ENCODE peak calls at places on chromosome 4, in four cellular contexts. Z is effector memory CD4-positive, alpha-beta T cell; B is A549; I is fibroblast of mammary gland. V is an unnamed sample.

GRCh38 chr4:185728886-185729285 is 83.1 kb downstream of the SORBS2 start:
- DNase-seq in Z (no peak), B (no peak), I (no peak), V (no peak)

GRCh38 chr4:1171306-1172227 is 816 bp downstream of the SPON2 start:
- DNase-seq in Z (peak), B (no peak), I (no peak), V (no peak)

GRCh38 chr4:7811536-7812190 is 128.0 kb downstream of the AFAP1 start:
- DNase-seq in Z (no peak), B (no peak), I (no peak), V (no peak)

GRCh38 chr4:10160280-10160856 is 43.8 kb upstream of the WDR1 start:
- DNase-seq in Z (no peak), B (no peak), I (peak), V (peak)

GRCh38 chr4:125702406-125702805 is 387.7 kb downstream of the FAT4 start:
- DNase-seq in Z (no peak), B (no peak), I (no peak), V (peak)

GRCh38 chr4:153792893-153793227 is 4.0 kb upstream of the SFRP2 start:
- DNase-seq in Z (no peak), B (no peak), I (no peak), V (no peak)

GRCh38 chr4:95250544-95251137 is 298.1 kb downstream of the UNC5C start:
- DNase-seq in Z (no peak), B (no peak), I (no peak), V (no peak)

GRCh38 chr4:186698028-186698427 is 25.6 kb downstream of the FAT1 start:
- DNase-seq in Z (no peak), B (no peak), I (no peak), V (no peak)

GRCh38 chr4:44532851-44533250 is 84.2 kb upstream of the KCTD8 start:
- DNase-seq in Z (no peak), B (no peak), I (no peak), V (no peak)

GRCh38 chr4:36676139-36677050 is 395.0 kb downstream of the DTHD1 start:
- DNase-seq in Z (no peak), B (no peak), I (no peak), V (no peak)

GRCh38 chr4:42786350-42787070 is 106.0 kb upstream of the GRXCR1 start:
- DNase-seq in Z (no peak), B (no peak), I (no peak), V (no peak)

GRCh38 chr4:95124906-95125504 is 367.2 kb downstream of the BMPR1B start:
- DNase-seq in Z (no peak), B (peak), I (peak), V (peak)

GRCh38 chr4:151219938-151220337 is 57.0 kb upstream of the PRSS48 start:
- DNase-seq in Z (no peak), B (no peak), I (no peak), V (no peak)

GRCh38 chr4:151227731-151228130 is 49.2 kb upstream of the PRSS48 start:
- DNase-seq in Z (no peak), B (no peak), I (peak), V (peak)

GRCh38 chr4:151219091-151219490 is 57.9 kb upstream of the PRSS48 start:
- DNase-seq in Z (no peak), B (no peak), I (no peak), V (no peak)

GRCh38 chr4:151226004-151226932 is 50.7 kb upstream of the PRSS48 start:
- DNase-seq in Z (no peak), B (peak), I (peak), V (peak)

DNA sequence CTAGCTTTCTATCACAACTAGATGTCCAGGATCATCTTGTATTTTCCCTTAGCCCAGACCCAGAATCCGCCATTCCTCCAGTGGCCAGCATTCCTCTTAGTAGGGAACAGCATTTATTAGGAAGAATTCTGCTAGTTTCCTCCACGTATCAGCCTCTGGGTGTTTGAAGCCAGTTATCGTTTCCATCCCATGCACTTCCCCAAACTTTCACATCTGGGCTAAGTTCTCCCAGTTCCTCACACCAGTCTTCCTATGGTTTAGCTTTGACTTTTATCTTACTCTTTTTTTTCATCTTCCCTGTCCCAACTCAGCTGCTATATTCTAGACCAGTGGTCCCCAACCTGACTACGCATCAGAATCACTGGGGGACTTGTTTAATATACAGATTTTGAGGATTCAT is 53.5 kb upstream of the PRSS48 start:
- DNase-seq in Z (no peak), B (no peak), I (no peak), V (no peak)
- H3K4me3 ChIP-seq in Z (no peak), B (no peak), I (no peak), V (no peak)

GRCh38 chr4:87580057-87580456 is 28.3 kb upstream of the DSPP start:
- DNase-seq in Z (no peak), B (no peak), I (no peak), V (no peak)
- H3K4me3 ChIP-seq in Z (no peak), B (no peak), I (no peak), V (no peak)

DNA sequence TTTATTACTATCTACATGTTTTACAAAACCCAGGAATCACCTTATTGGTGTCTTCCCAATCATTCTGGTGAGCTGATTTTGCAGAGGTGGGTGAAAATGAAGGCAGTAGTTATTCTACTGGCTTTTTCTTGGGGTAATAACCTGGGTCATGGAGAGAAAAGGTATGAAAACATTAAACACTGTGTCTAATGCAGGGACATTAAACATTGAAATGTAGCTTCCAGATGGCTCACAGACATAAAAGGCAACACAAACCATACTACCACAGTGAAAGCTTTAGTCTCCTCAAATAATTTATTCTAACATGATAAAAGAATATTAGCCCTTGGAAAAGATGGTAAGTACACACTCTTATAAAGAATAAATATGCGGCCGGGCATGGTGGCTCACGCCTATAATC is 8.0 kb downstream of the SETD7 start:
- DNase-seq in Z (no peak), B (no peak), I (no peak), V (no peak)
- H3K4me3 ChIP-seq in Z (no peak), B (no peak), I (no peak), V (no peak)

DNA sequence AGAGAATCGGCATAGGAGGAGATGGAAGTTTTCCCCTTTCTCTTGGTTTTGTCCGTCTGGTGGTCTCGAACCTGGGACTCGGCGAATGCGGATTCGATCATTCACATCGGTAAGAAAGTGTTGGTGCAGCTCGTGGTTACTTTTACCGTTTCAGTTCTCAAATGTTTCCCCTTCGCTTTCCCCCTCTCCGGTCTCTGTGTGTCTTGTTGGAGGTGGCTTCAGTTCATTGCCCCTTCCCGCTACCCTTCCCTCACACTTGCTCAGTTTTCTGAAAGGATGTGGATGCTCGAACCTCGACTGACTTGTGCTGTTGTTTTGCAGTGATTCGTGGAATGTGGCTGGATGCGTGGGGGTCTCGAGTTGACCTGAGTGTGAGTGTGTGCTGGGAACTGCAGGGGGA is 870 bp downstream of the GRID2 start:
- DNase-seq in Z (no peak), B (no peak), I (no peak), V (no peak)
- H3K4me3 ChIP-seq in Z (no peak), B (peak), I (no peak), V (peak)

GRCh38 chr4:87045659-87046058 is 110.8 kb downstream of the AFF1 start:
- DNase-seq in Z (no peak), B (no peak), I (peak), V (no peak)

GRCh38 chr4:87047281-87047798 is 112.5 kb downstream of the AFF1 start:
- DNase-seq in Z (no peak), B (no peak), I (no peak), V (no peak)

GRCh38 chr4:87044511-87045369 is 109.9 kb downstream of the AFF1 start:
- DNase-seq in Z (no peak), B (no peak), I (no peak), V (no peak)

GRCh38 chr4:87042986-87043820 is 108.4 kb downstream of the AFF1 start:
- DNase-seq in Z (no peak), B (no peak), I (no peak), V (no peak)

DNA sequence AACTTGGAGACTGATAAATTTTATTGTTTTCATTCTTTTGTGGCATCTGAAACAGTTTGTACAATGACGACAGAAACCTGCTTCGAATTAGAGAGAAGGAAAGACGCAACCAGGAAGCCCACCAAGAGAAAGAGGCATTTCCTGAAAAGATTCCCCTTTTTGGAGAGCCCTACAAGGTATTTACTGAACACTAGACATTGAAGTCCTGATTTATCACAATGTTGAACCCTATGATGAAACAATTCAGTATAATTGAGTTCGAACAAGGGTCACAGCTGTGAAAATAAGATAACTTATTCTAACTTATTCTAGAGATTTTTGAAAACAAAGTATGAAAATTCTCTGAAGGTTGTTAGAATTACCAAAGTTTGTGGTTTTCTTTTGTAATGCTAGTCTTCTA is 111.3 kb downstream of the AFF1 start:
- DNase-seq in Z (no peak), B (no peak), I (peak), V (no peak)
- H3K4me3 ChIP-seq in Z (no peak), B (no peak), I (no peak), V (no peak)

GRCh38 chr4:3771167-3771809 is 5.1 kb downstream of the ADRA2C start:
- DNase-seq in Z (no peak), B (no peak), I (no peak), V (no peak)

GRCh38 chr4:3768842-3769641 is 2.9 kb downstream of the ADRA2C start:
- DNase-seq in Z (no peak), B (no peak), I (no peak), V (no peak)

GRCh38 chr4:3771932-3772495 is 5.8 kb downstream of the ADRA2C start:
- DNase-seq in Z (no peak), B (no peak), I (no peak), V (no peak)

GRCh38 chr4:3769642-3770184 is 3.5 kb downstream of the ADRA2C start:
- DNase-seq in Z (no peak), B (no peak), I (no peak), V (no peak)

DNA sequence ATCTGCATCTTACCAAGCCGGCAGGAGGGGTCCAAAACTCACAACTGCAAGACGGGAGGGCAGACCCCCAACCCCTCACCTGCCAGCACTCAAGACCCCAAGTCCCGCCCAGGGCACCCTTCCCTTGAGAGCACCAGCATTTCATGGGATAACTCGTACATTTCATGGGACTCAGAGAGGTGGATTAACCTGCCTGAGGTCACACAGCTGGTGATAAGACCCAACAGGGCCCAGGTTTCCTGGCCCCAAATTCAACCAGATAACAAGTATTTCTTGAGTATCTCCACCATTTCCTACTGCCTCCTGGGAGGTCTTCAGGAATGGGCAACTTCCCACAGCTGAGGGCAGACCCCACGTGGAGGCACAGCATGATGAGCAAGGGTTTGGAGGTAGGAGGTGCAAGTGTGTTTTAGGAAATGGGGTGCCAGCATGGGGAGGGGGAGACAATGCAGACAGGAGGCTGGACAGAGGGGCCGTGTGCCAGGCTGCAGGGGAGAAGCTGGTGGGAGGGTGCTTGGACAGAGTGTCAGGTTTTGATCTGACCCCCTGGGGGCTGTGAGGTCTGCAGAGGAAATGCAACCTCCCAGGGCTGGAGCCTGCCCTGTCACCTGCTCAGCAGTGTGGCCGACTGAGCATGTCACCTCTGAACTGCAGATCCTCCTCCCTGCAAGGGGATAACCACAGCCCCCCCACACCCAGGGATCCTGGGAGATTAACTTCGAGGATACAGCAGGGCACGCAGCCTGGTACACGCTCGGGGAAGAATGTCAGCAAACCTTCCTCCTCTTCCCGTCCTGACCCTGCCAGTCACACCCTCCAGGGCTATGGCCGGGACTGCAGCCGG is 4.4 kb downstream of the ADRA2C start:
- DNase-seq in Z (no peak), B (no peak), I (no peak), V (no peak)
- H3K4me3 ChIP-seq in Z (no peak), B (no peak), I (no peak), V (no peak)

GRCh38 chr4:140738111-140738510 is 18.1 kb downstream of the TBC1D9 start:
- DNase-seq in Z (no peak), B (no peak), I (no peak), V (no peak)

GRCh38 chr4:140740422-140740821 is 15.8 kb downstream of the TBC1D9 start:
- DNase-seq in Z (no peak), B (no peak), I (no peak), V (no peak)

GRCh38 chr4:140742838-140743193 is 13.4 kb downstream of the TBC1D9 start:
- DNase-seq in Z (no peak), B (no peak), I (no peak), V (no peak)

GRCh38 chr4:140740906-140741670 is 15.1 kb downstream of the TBC1D9 start:
- DNase-seq in Z (no peak), B (no peak), I (no peak), V (no peak)

GRCh38 chr4:140739971-140740370 is 16.2 kb downstream of the TBC1D9 start:
- DNase-seq in Z (no peak), B (no peak), I (no peak), V (no peak)
- H3K4me3 ChIP-seq in Z (no peak), B (no peak), I (no peak), V (no peak)

DNA sequence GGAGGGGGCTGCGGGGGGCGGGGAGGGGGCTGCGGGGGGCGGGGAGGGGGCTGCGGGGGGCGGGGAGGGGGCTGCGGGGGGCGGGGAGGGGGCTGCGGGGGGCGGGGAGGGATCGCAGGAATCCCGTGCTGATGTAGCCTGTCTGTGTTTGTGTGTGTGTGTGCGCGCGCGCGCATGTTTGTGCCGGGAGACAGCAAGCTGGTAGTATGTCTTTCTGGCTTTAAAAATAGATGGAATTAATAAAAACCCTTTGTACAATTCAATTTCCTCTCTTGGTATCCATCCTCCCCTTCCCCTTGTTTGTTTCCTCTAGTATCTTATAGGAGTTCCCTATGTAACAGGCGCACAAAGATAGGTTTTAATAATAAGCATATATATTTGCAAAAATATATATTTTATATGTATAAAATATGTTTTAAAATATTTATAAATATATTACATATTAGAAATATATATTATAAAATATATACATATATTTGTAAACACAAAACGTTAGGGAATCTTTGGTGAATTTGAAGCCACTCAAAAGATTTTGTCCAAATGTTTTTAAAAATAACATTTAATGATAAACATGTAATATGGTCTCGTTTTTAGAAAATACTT is 782 bp downstream of the ARHGAP24 start:
- DNase-seq in Z (no peak), B (no peak), I (peak), V (no peak)
- H3K4me3 ChIP-seq in Z (no peak), B (peak), I (peak), V (peak)